ENCODE peak calls at places on chromosome 1, in seven cellular contexts. T is H1, I is K562, E is SK-N-SH, A is HCT116, S is GM12878, J is HepG2. G is an unnamed sample.

GRCh38 chr1:227255086-227255732 is 63.1 kb downstream of the CDC42BPA start:
- DNase-seq in I (no peak), T (no peak), A (no peak), S (no peak), J (peak), E (no peak), G (no peak)

GRCh38 chr1:64965239-64966157 is 851 bp downstream of the JAK1 start:
- DNase-seq in T (peak), E (peak), J (no peak), S (no peak), I (peak), A (no peak), G (no peak)

GRCh38 chr1:1703796-1704195 is 11.2 kb upstream of the SLC35E2B start:
- DNase-seq in J (no peak), A (no peak), E (peak), I (no peak), T (no peak), S (no peak), G (no peak)

GRCh38 chr1:150282558-150282958 is 204 bp downstream of the CIART start:
- DNase-seq in S (no peak), A (no peak), J (no peak), I (no peak), T (no peak), E (peak), G (no peak)

GRCh38 chr1:54118704-54119103 is 34.1 kb downstream of the CDCP2 start:
- DNase-seq in I (no peak), A (no peak), E (no peak), J (no peak), S (no peak), T (no peak), G (no peak)

GRCh38 chr1:238953448-238953847 is 432.9 kb upstream of the CHRM3 start:
- DNase-seq in E (no peak), J (no peak), S (no peak), I (no peak), A (no peak), T (no peak), G (no peak)

GRCh38 chr1:147341246-147341645 is 98.8 kb downstream of the CHD1L start:
- DNase-seq in J (no peak), E (no peak), I (no peak), T (no peak), S (no peak), A (no peak), G (no peak)

GRCh38 chr1:154403300-154403943 is 1.7 kb upstream of the IL6R start:
- DNase-seq in I (no peak), S (no peak), J (no peak), A (no peak), T (no peak), E (no peak), G (no peak)

GRCh38 chr1:115658646-115659045 is 16.9 kb downstream of the VANGL1 start:
- DNase-seq in A (no peak), I (no peak), J (no peak), E (no peak), S (no peak), T (no peak), G (no peak)

GRCh38 chr1:201468844-201469644 is at the start of gene PHLDA3:
- DNase-seq in E (peak), J (peak), A (no peak), S (no peak), I (peak), T (peak), G (peak)

GRCh38 chr1:151868404-151868980 is 15.0 kb upstream of the THEM5 start:
- DNase-seq in T (no peak), S (no peak), J (no peak), E (no peak), A (no peak), I (no peak), G (no peak)

GRCh38 chr1:55244476-55245109 is 29.4 kb upstream of the USP24 start:
- DNase-seq in S (no peak), E (no peak), J (peak), I (no peak), A (no peak), T (no peak), G (no peak)

GRCh38 chr1:107135466-107135865 is 5.4 kb upstream of the NTNG1 start:
- DNase-seq in A (no peak), T (peak), J (peak), I (no peak), E (no peak), S (no peak), G (no peak)

GRCh38 chr1:211648336-211648735 is 27.1 kb downstream of the NEK2 start:
- DNase-seq in S (no peak), A (no peak), I (no peak), E (no peak), T (no peak), J (peak), G (no peak)

GRCh38 chr1:223180803-223181321 is 37.8 kb upstream of the TLR5 start:
- DNase-seq in I (no peak), E (no peak), S (peak), T (no peak), J (no peak), A (no peak), G (no peak)

GRCh38 chr1:53431244-53431643 is 28.0 kb upstream of the DMRTB1 start:
- DNase-seq in I (no peak), T (no peak), E (no peak), J (no peak), S (no peak), A (no peak), G (no peak)

GRCh38 chr1:64212023-64212422 is 8.6 kb downstream of the UBE2U start:
- DNase-seq in I (no peak), E (no peak), T (no peak), S (no peak), J (no peak), A (no peak), G (no peak)

GRCh38 chr1:201184734-201185453 is 5.7 kb upstream of the IGFN1 start:
- DNase-seq in A (peak), T (peak), S (no peak), E (peak), J (peak), I (peak), G (peak)

GRCh38 chr1:204456826-204457361 is 37.7 kb downstream of the PIK3C2B start:
- DNase-seq in E (no peak), I (no peak), J (no peak), S (no peak), T (no peak), A (no peak), G (no peak)

GRCh38 chr1:201946224-201946908 is at the start of gene LMOD1:
- DNase-seq in I (peak), A (no peak), E (peak), J (peak), S (no peak), T (peak), G (peak)

GRCh38 chr1:39378377-39378776 is 113.1 kb upstream of the BMP8A start:
- DNase-seq in I (peak), T (no peak), S (no peak), E (no peak), A (no peak), J (peak), G (peak)
- TF ChIP-seq JUND in I (no peak), T (no peak), S (no peak), E (no peak), A (no peak), J (no peak), G (no peak)

GRCh38 chr1:110188116-110188618 is 21.9 kb upstream of the KCNC4 start:
- DNase-seq in J (no peak), T (no peak), E (peak), S (no peak), A (no peak), I (no peak), G (no peak)
- TF ChIP-seq JUND in J (no peak), T (no peak), E (no peak), S (no peak), A (no peak), I (no peak), G (no peak)

GRCh38 chr1:178241057-178241456 is 147.2 kb downstream of the RASAL2 start:
- DNase-seq in S (no peak), J (no peak), T (no peak), I (no peak), E (no peak), A (no peak), G (no peak)

GRCh38 chr1:178238722-178239510 is 145.0 kb downstream of the RASAL2 start:
- DNase-seq in S (no peak), A (peak), T (no peak), E (no peak), I (no peak), J (peak), G (no peak)

GRCh38 chr1:178241837-178242236 is 147.9 kb downstream of the RASAL2 start:
- DNase-seq in I (no peak), A (no peak), S (no peak), T (no peak), E (no peak), J (no peak), G (no peak)

GRCh38 chr1:178243119-178243518 is 149.2 kb downstream of the RASAL2 start:
- DNase-seq in J (no peak), T (no peak), E (no peak), S (no peak), I (no peak), A (no peak), G (no peak)

GRCh38 chr1:178243890-178244289 is 150.0 kb downstream of the RASAL2 start:
- DNase-seq in J (no peak), S (no peak), E (no peak), I (no peak), A (no peak), T (no peak), G (no peak)
- TF ChIP-seq JUND in J (no peak), S (no peak), E (no peak), I (no peak), A (no peak), T (no peak), G (no peak)

DNA sequence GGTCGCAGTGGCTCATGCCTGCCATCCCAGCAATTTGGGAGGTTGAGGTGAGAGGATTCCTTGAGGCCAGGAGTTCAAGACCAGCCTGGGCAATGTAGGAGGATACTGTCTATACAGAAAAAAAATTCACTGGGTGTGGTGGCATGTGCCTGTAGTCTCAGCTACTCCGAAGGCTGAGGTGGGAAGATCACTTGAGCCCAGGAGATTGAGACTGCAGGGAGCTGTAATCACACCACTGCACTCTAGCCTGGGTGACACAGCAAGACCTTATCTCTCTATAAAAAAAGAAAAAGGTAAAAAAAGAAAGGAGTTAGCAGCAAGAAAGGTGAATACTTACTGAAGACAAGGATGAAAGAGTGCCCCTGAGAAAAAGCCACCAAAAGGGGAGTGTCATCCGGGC is 23.7 kb upstream of the BCL10 start:
- DNase-seq in I (no peak), S (no peak), E (no peak), T (no peak), A (no peak), J (no peak), G (no peak)
- TF ChIP-seq JUND in I (no peak), S (no peak), E (no peak), T (no peak), A (no peak), J (no peak), G (no peak)

GRCh38 chr1:77473690-77474089 is 191.9 kb downstream of the AK5 start:
- DNase-seq in E (no peak), A (no peak), I (no peak), T (no peak), S (no peak), J (no peak), G (no peak)
- TF ChIP-seq JUND in E (peak), A (no peak), I (no peak), T (no peak), S (no peak), J (no peak), G (no peak)

GRCh38 chr1:243473281-243474210 is 217.7 kb downstream of the SDCCAG8 start:
- DNase-seq in S (no peak), A (no peak), E (no peak), T (no peak), J (no peak), I (no peak), G (no peak)
- TF ChIP-seq JUND in S (no peak), A (no peak), E (no peak), T (no peak), J (no peak), I (no peak), G (no peak)

G was measured in T47D.